ENCODE peak calls at places on chromosomes 3 and 15, in six cellular contexts. One of them, this sample, is unnamed.

GRCh38 chr15:25684521-25685215 is 178.5 kb downstream of the ATP10A start:
- DNase-seq in WTC11: no peak
- DNase-seq in HFFc6: peak
- DNase-seq in B cell: no peak
- DNase-seq in K562: no peak
- DNase-seq in GM12878: no peak
- DNase-seq in this sample: peak

GRCh38 chr15:55770808-55771207 is 27.9 kb upstream of the PRTG start:
- DNase-seq in WTC11: no peak
- DNase-seq in B cell: no peak
- DNase-seq in HFFc6: no peak
- DNase-seq in GM12878: no peak
- DNase-seq in K562: no peak
- DNase-seq in this sample: no peak

GRCh38 chr3:177694316-177694715 is 497.0 kb upstream of the TBL1XR1 start:
- DNase-seq in K562: no peak
- DNase-seq in GM12878: no peak
- DNase-seq in HFFc6: no peak
- DNase-seq in B cell: no peak
- DNase-seq in WTC11: no peak
- DNase-seq in this sample: peak

GRCh38 chr3:65436580-65436979 is 602.1 kb downstream of the MAGI1 start:
- DNase-seq in HFFc6: no peak
- DNase-seq in WTC11: peak
- DNase-seq in GM12878: no peak
- DNase-seq in B cell: no peak
- DNase-seq in K562: no peak
- DNase-seq in this sample: no peak

GRCh38 chr15:64429448-64429847 is 30.9 kb upstream of the ZNF609 start:
- DNase-seq in WTC11: no peak
- DNase-seq in HFFc6: no peak
- DNase-seq in GM12878: no peak
- DNase-seq in K562: no peak
- DNase-seq in B cell: no peak
- DNase-seq in this sample: no peak

GRCh38 chr3:36992806-36993325 is at the start of gene EPM2AIP1:
- DNase-seq in HFFc6: no peak
- DNase-seq in B cell: peak
- DNase-seq in WTC11: peak
- DNase-seq in GM12878: no peak
- DNase-seq in K562: no peak
- DNase-seq in this sample: no peak

GRCh38 chr3:168024537-168024941 is 71.2 kb downstream of the GOLIM4 start:
- DNase-seq in B cell: no peak
- DNase-seq in GM12878: peak
- DNase-seq in HFFc6: peak
- DNase-seq in WTC11: no peak
- DNase-seq in K562: no peak
- DNase-seq in this sample: peak

GRCh38 chr3:77456881-77457280 is 417.0 kb downstream of the ROBO2 start:
- DNase-seq in B cell: no peak
- DNase-seq in WTC11: no peak
- DNase-seq in GM12878: no peak
- DNase-seq in HFFc6: no peak
- DNase-seq in K562: no peak
- DNase-seq in this sample: no peak

GRCh38 chr3:61832375-61833229 is 271.2 kb downstream of the PTPRG start:
- DNase-seq in K562: no peak
- DNase-seq in HFFc6: no peak
- DNase-seq in B cell: no peak
- DNase-seq in GM12878: no peak
- DNase-seq in WTC11: no peak
- DNase-seq in this sample: no peak

GRCh38 chr15:31267161-31268107 is 59.2 kb upstream of the KLF13 start:
- DNase-seq in GM12878: no peak
- DNase-seq in B cell: no peak
- DNase-seq in K562: no peak
- DNase-seq in WTC11: peak
- DNase-seq in HFFc6: no peak
- DNase-seq in this sample: no peak

GRCh38 chr15:42165081-42165480 is 8.6 kb upstream of the PLA2G4F start:
- DNase-seq in K562: no peak
- DNase-seq in B cell: no peak
- DNase-seq in HFFc6: peak
- DNase-seq in WTC11: no peak
- DNase-seq in GM12878: no peak
- DNase-seq in this sample: peak

GRCh38 chr15:86044981-86045380 is 34.7 kb upstream of the AGBL1 start:
- DNase-seq in B cell: no peak
- DNase-seq in WTC11: no peak
- DNase-seq in GM12878: no peak
- DNase-seq in K562: no peak
- DNase-seq in HFFc6: no peak
- DNase-seq in this sample: no peak

GRCh38 chr3:32249184-32249782 is 10.8 kb downstream of the CMTM8 start:
- DNase-seq in WTC11: no peak
- DNase-seq in GM12878: no peak
- DNase-seq in B cell: no peak
- DNase-seq in K562: no peak
- DNase-seq in HFFc6: peak
- DNase-seq in this sample: peak

GRCh38 chr15:65395567-65396185 is 17.9 kb upstream of the IGDCC3 start:
- DNase-seq in K562: no peak
- DNase-seq in WTC11: peak
- DNase-seq in HFFc6: no peak
- DNase-seq in B cell: no peak
- DNase-seq in GM12878: no peak
- DNase-seq in this sample: no peak

GRCh38 chr3:23580337-23580736 is 225.4 kb upstream of the UBE2E1 start:
- DNase-seq in GM12878: no peak
- DNase-seq in B cell: no peak
- DNase-seq in K562: no peak
- DNase-seq in WTC11: no peak
- DNase-seq in HFFc6: peak
- DNase-seq in this sample: peak

GRCh38 chr15:88243895-88244787 is 12.4 kb downstream of the NTRK3 start:
- DNase-seq in WTC11: peak
- DNase-seq in B cell: peak
- DNase-seq in HFFc6: peak
- DNase-seq in GM12878: no peak
- DNase-seq in K562: peak
- DNase-seq in this sample: no peak

GRCh38 chr15:71291247-71291646 is 176.0 kb downstream of the THSD4 start:
- DNase-seq in K562: no peak
- DNase-seq in B cell: no peak
- DNase-seq in GM12878: no peak
- DNase-seq in WTC11: no peak
- DNase-seq in HFFc6: no peak
- DNase-seq in this sample: no peak

GRCh38 chr3:43953814-43954241 is 263.1 kb downstream of the ABHD5 start:
- DNase-seq in K562: no peak
- DNase-seq in WTC11: no peak
- DNase-seq in HFFc6: peak
- DNase-seq in GM12878: no peak
- DNase-seq in B cell: no peak
- DNase-seq in this sample: no peak

GRCh38 chr15:85795669-85796305 is 1.1 kb upstream of the KLHL25 start:
- DNase-seq in HFFc6: no peak
- DNase-seq in B cell: no peak
- DNase-seq in GM12878: no peak
- DNase-seq in K562: no peak
- DNase-seq in WTC11: no peak
- DNase-seq in this sample: no peak

GRCh38 chr15:58387130-58387529 is 44.7 kb upstream of the LIPC start:
- DNase-seq in HFFc6: peak
- DNase-seq in K562: no peak
- DNase-seq in GM12878: no peak
- DNase-seq in B cell: no peak
- DNase-seq in WTC11: no peak
- DNase-seq in this sample: peak

DNA sequence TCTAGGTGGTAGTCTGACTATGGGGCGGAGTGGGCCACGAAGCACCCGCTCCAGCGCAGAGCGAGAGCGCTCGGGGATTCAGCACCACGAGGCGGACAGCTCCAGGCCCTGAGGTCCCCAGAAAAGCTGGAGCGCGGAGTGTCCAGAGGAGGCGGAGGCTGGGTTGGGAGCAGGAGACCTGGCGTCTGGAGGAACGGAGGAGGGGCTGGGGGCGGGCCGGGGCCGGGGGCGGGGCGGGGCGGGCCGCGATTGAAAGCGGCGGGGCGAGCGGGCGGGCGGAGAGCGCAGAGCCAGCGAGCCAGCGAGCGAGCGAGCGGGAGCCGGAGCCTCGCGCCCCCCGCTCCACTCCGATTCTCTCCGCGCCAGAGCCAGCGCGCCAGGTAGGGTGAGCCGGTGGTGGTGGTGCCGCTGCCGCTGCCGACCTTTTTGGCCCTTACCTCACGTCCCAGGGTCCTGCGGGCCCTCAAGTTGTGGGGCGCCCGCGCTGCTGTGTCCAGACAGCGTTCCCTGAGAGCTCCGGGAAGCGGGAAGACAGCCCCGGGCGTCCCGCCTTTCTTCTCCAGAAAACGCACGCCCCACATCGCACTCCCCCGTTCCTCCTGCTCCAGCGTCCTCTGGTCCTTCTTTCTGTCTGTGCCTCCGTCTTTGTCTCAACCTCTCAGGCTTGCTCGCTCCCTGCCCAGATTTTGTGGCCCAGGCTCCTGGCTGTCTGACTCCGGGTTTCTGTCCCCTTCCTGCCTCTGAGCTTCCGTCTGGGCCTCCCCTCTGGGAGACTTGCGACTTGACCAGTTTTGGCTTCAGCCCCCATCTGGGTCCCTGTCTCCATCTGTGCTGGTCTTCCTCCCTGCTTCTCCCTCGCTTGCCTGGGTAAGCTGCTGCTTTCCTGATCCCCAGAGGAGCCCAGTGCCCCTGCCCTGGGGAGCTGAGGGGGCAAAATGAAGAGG is at the start of gene GRM2:
- DNase-seq in GM12878: no peak
- DNase-seq in K562: peak
- DNase-seq in HFFc6: peak
- DNase-seq in WTC11: peak
- DNase-seq in B cell: no peak
- DNase-seq in this sample: peak
- TF ChIP-seq CTCF in GM12878: no peak
- TF ChIP-seq CTCF in K562: no peak
- TF ChIP-seq CTCF in HFFc6: no peak
- TF ChIP-seq CTCF in WTC11: no peak
- TF ChIP-seq CTCF in B cell: no peak
- TF ChIP-seq CTCF in this sample: no peak

GRCh38 chr3:138051946-138052802 is 42.2 kb downstream of the CLDN18 start:
- DNase-seq in WTC11: peak
- DNase-seq in HFFc6: peak
- DNase-seq in GM12878: no peak
- DNase-seq in K562: peak
- DNase-seq in B cell: no peak
- DNase-seq in this sample: no peak
- TF ChIP-seq CTCF in WTC11: peak
- TF ChIP-seq CTCF in HFFc6: peak
- TF ChIP-seq CTCF in GM12878: peak
- TF ChIP-seq CTCF in K562: peak
- TF ChIP-seq CTCF in B cell: no peak
- TF ChIP-seq CTCF in this sample: peak

GRCh38 chr3:42572278-42572677 is 9.5 kb downstream of the SEC22C start:
- DNase-seq in WTC11: peak
- DNase-seq in GM12878: no peak
- DNase-seq in K562: peak
- DNase-seq in HFFc6: peak
- DNase-seq in B cell: peak
- DNase-seq in this sample: no peak
- TF ChIP-seq CTCF in WTC11: peak
- TF ChIP-seq CTCF in GM12878: peak
- TF ChIP-seq CTCF in K562: peak
- TF ChIP-seq CTCF in HFFc6: peak
- TF ChIP-seq CTCF in B cell: no peak
- TF ChIP-seq CTCF in this sample: peak

DNA sequence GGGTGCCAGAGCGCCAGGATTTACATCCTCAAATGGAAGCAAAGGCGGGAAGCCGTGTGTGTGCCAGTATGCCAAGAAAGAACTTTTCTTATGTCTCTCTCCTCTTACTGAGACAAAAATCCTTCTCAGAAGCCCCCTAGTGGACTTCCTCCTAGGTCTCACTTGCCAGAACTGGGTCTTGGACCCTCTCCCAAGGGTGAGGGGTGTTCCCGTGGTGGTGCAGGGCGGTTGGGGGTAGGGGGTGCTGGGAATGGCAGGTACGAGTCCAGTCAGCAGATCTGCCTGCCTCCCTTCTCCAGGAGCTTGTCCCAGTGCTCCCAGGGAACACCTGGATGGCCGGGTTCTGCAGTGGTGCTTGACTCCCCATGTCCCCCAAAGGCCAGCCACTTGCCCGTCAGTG is 52.0 kb downstream of the CORO2B start:
- DNase-seq in WTC11: no peak
- DNase-seq in GM12878: no peak
- DNase-seq in B cell: peak
- DNase-seq in HFFc6: no peak
- DNase-seq in K562: no peak
- DNase-seq in this sample: no peak
- TF ChIP-seq CTCF in WTC11: no peak
- TF ChIP-seq CTCF in GM12878: no peak
- TF ChIP-seq CTCF in B cell: peak
- TF ChIP-seq CTCF in HFFc6: peak
- TF ChIP-seq CTCF in K562: no peak
- TF ChIP-seq CTCF in this sample: no peak

DNA sequence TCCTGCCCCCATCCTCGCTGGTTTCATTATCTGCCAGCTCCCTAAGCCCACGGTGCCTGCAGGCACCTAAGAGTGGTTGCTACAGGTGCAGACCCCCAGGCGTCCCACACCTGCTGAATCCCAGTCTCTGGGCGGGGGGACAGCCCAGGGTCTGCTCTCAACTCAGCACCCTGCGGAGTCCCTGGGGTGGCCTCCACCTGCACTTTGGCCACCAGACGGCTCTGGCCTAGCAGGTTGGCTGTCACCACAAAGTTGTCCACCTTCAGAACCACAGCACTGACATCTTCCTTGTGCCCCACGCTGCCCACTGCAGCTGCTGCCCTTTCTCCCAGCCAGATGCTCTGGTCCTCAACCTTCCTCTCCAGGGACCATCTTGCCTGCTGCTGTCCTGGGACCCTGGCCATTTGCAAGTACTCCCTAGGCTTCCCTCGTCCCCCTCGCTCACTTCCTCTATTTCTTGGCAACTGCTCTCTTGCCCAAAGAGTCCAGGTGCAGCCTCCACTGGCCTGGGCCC is 34.9 kb upstream of the SNRPA1 start:
- DNase-seq in WTC11: no peak
- DNase-seq in GM12878: no peak
- DNase-seq in K562: no peak
- DNase-seq in HFFc6: no peak
- DNase-seq in B cell: no peak
- DNase-seq in this sample: no peak
- TF ChIP-seq CTCF in WTC11: no peak
- TF ChIP-seq CTCF in GM12878: no peak
- TF ChIP-seq CTCF in K562: no peak
- TF ChIP-seq CTCF in HFFc6: no peak
- TF ChIP-seq CTCF in B cell: no peak
- TF ChIP-seq CTCF in this sample: no peak